ENCODE peak calls at places on chromosome 13, in five cellular contexts. Y is HFF-Myc, J is A549, W is stomach, Q is cardiac muscle cell. U is an unnamed sample.

GRCh38 chr13:106919638-106920037 is 351.7 kb upstream of the ARGLU1 start:
- DNase-seq in Y (no peak), J (no peak), W (no peak), Q (peak), U (no peak)

GRCh38 chr13:60230593-60230992 is 66.9 kb upstream of the DIAPH3 start:
- DNase-seq in Y (no peak), J (no peak), W (no peak), Q (peak), U (no peak)

GRCh38 chr13:21371011-21371410 is 88.1 kb downstream of the ZDHHC20 start:
- DNase-seq in Y (no peak), J (no peak), W (no peak), Q (peak), U (no peak)

GRCh38 chr13:41117859-41118258 is 14.7 kb downstream of the KBTBD6 start:
- DNase-seq in Y (no peak), J (no peak), W (no peak), Q (no peak), U (no peak)

GRCh38 chr13:41361501-41361900 is 50.4 kb downstream of the NAA16 start:
- DNase-seq in Y (no peak), J (no peak), W (no peak), Q (no peak), U (no peak)

GRCh38 chr13:103960011-103960410 is 893.8 kb upstream of the SLC10A2 start:
- DNase-seq in Y (no peak), J (no peak), W (no peak), Q (no peak), U (no peak)

GRCh38 chr13:93751117-93751516 is 524.5 kb downstream of the GPC6 start:
- DNase-seq in Y (no peak), J (no peak), W (no peak), Q (no peak), U (no peak)

GRCh38 chr13:97141564-97142005 is 80.5 kb upstream of the MBNL2 start:
- DNase-seq in Y (peak), J (peak), W (peak), Q (peak), U (peak)

GRCh38 chr13:20534038-20534608 is 8.5 kb upstream of the CRYL1 start:
- DNase-seq in Y (no peak), J (no peak), W (no peak), Q (no peak), U (no peak)

GRCh38 chr13:51981355-51981754 is 29.9 kb downstream of the ATP7B start:
- DNase-seq in Y (no peak), J (no peak), W (no peak), Q (peak), U (no peak)

GRCh38 chr13:94308808-94309207 is 170.7 kb downstream of the DCT start:
- DNase-seq in Y (no peak), J (no peak), W (no peak), Q (no peak), U (no peak)

GRCh38 chr13:84844473-84844872 is 954.7 kb downstream of the SLITRK6 start:
- DNase-seq in Y (no peak), J (peak), W (no peak), Q (peak), U (no peak)

GRCh38 chr13:20826301-20826700 is 52.5 kb upstream of the EEF1AKMT1 start:
- DNase-seq in Y (no peak), J (no peak), W (no peak), Q (no peak), U (no peak)

GRCh38 chr13:25276748-25277147 is 10.5 kb downstream of the MTMR6 start:
- DNase-seq in Y (no peak), J (no peak), W (no peak), Q (no peak), U (no peak)

GRCh38 chr13:64688893-64689677 is 2541.1 kb downstream of the PCDH9 start:
- DNase-seq in Y (no peak), J (peak), W (no peak), Q (no peak), U (peak)

GRCh38 chr13:52454459-52454824 is 836 bp upstream of the CKAP2 start:
- DNase-seq in Y (no peak), J (peak), W (no peak), Q (no peak), U (no peak)

GRCh38 chr13:98972627-98973026 is 5.2 kb downstream of the DOCK9 start:
- DNase-seq in Y (peak), J (no peak), W (no peak), Q (peak), U (peak)

GRCh38 chr13:106163426-106163825 is 372.0 kb downstream of the EFNB2 start:
- DNase-seq in Y (no peak), J (no peak), W (no peak), Q (no peak), U (no peak)

GRCh38 chr13:109012115-109012514 is 382.7 kb downstream of the MYO16 start:
- DNase-seq in Y (no peak), J (no peak), W (no peak), Q (no peak), U (no peak)

GRCh38 chr13:51644649-51645048 is 60.4 kb downstream of the WDFY2 start:
- DNase-seq in Y (no peak), J (peak), W (no peak), Q (peak), U (no peak)

GRCh38 chr13:41418027-41418426 is 39.3 kb upstream of the RGCC start:
- DNase-seq in Y (peak), J (no peak), W (no peak), Q (peak), U (peak)

GRCh38 chr13:94427313-94427712 is 52.2 kb downstream of the DCT start:
- DNase-seq in Y (no peak), J (no peak), W (no peak), Q (no peak), U (no peak)

GRCh38 chr13:111911754-111912452 is 155.0 kb upstream of the SOX1 start:
- DNase-seq in Y (no peak), J (no peak), W (no peak), Q (no peak), U (no peak)

GRCh38 chr13:98657506-98658085 is 80.7 kb upstream of the STK24 start:
- DNase-seq in Y (peak), J (no peak), W (no peak), Q (no peak), U (no peak)

GRCh38 chr13:71285700-71286099 is 581.3 kb downstream of the DACH1 start:
- DNase-seq in Y (no peak), J (no peak), W (no peak), Q (peak), U (no peak)

GRCh38 chr13:27770809-27771208 is 21.5 kb upstream of the GSX1 start:
- DNase-seq in Y (peak), J (peak), W (no peak), Q (peak), U (no peak)

GRCh38 chr13:26679945-26680516 is 80.6 kb downstream of the GPR12 start:
- DNase-seq in Y (no peak), J (no peak), W (no peak), Q (no peak), U (no peak)

GRCh38 chr13:90950134-90950533 is 397.4 kb upstream of the MIR17HG start:
- DNase-seq in Y (no peak), J (peak), W (no peak), Q (no peak), U (no peak)

DNA sequence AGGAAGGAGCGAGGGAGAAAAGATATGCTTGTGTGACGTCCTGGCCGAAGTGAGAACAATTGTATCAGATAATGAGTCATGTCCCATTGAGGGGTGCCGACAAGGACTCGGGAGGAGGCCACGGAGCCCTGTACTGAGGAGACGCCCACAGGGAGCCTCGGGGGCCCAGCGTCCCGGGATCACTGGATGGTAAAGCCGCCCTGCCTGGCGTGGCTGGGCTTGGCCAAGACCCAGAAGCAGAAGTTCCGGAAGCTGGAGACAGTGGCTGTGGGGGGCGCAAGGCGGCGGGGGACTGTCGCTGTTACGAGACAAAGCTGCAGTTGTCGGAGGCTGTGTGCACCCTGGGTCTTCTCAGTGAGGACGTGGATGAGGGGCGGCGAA is 54.2 kb downstream of the MCF2L start:
- DNase-seq in Y (no peak), J (no peak), W (no peak), Q (peak), U (no peak)
- H3K4me3 ChIP-seq in Y (no peak), J (no peak), W (no peak), Q (no peak), U (no peak)

GRCh38 chr13:44436589-44437337 is 63.1 kb downstream of the SERP2 start:
- DNase-seq in Y (peak), J (peak), W (peak), Q (peak), U (peak)
- TF ChIP-seq CTCF in Y (no peak), J (no peak), W (no peak), Q (no peak), U (no peak)

DNA sequence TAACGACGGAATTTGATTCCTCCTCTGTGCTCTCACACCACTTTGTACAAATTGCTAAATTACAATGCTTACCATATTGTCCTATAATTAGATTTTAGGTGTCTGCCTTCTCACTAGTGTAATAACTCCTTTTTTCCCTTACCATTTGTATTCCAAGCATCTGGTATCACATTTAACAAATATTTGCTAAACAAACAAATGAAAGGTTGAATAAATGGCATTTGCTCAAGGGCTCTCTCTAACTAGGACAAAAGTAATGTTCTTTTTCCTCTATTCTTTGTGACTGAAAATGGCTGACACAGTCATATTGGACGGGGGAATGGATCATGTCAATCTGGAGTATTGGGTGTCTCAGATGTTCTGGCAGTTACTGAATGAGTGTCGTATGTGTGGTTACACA is 99.7 kb downstream of the ENOX1 start:
- DNase-seq in Y (no peak), J (no peak), W (no peak), Q (no peak), U (no peak)
- H3K4me3 ChIP-seq in Y (no peak), J (no peak), W (no peak), Q (no peak), U (no peak)

GRCh38 chr13:113974304-113975281 is 717 bp upstream of the C13orf46 start:
- DNase-seq in Y (no peak), J (no peak), W (no peak), Q (no peak), U (no peak)
- TF ChIP-seq CTCF in Y (no peak), J (no peak), W (no peak), Q (no peak), U (no peak)

GRCh38 chr13:48602296-48603040 is 51.3 kb upstream of the CYSLTR2 start:
- DNase-seq in Y (no peak), J (no peak), W (no peak), Q (no peak), U (no peak)
- H3K4me3 ChIP-seq in Y (no peak), J (no peak), W (no peak), Q (no peak), U (no peak)

GRCh38 chr13:110576736-110577476 is 15.4 kb upstream of the RAB20 start:
- DNase-seq in Y (no peak), J (no peak), W (peak), Q (no peak), U (no peak)

GRCh38 chr13:110580800-110581199 is 19.3 kb upstream of the RAB20 start:
- DNase-seq in Y (no peak), J (no peak), W (no peak), Q (peak), U (no peak)

GRCh38 chr13:110583178-110583865 is 21.8 kb upstream of the RAB20 start:
- DNase-seq in Y (no peak), J (no peak), W (no peak), Q (no peak), U (no peak)

GRCh38 chr13:110582421-110582954 is 21.0 kb upstream of the RAB20 start:
- DNase-seq in Y (no peak), J (no peak), W (no peak), Q (no peak), U (no peak)

DNA sequence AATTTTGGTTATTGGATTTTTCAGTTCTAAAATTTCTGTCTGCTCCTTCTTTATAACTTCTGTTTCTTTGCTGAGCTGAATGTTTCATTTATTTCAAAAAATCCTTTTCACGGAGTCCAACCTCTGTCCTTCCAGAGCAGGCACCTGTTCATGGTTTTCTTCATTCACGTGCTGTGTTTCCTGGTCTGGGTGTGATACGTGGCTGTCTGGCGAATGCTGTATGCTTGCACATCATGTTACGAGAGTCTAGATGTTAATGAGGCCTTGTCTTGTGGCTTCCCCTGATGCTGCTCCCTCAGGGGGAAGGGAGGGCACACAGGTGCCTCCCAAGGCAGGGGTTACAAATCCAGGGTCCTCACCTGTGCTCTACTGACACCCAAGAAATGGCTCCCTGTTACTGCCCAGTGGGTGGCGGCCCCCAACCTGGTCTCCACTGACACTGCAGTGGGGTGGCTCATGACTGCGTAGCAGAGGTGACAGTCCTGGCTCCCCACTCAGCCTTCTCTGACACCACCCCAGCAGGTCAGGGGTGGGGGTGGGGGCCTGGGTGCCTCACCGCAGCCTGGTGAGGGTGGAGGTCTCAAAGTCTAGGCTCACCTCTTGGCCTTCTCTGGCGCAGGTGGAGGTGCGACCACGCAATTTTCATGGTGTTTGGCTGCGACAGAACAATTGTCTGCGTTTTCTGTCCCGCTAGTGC is 20.1 kb upstream of the RAB20 start:
- DNase-seq in Y (no peak), J (no peak), W (no peak), Q (no peak), U (no peak)
- TF ChIP-seq CTCF in Y (no peak), J (no peak), W (no peak), Q (no peak), U (no peak)

DNA sequence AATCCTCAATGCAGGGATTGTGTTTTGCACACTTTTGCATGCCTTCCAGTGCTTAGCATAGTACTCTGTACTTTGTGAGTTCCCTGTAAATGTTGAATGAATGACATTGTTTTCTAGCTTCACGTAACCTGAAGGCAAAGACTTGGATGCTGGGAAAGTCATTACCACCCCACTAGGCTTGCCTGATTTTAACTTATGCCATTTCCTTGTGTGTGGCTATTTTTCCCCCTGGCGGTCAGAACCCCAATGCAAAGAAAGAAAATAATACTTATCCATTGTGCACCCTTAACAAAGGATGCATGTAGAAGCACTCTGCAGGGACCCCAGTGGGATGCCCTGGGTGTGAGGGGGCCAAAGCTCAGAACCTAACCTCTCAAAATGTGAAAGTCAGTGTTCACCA is 1.2 kb upstream of the ENOX1 start:
- DNase-seq in Y (no peak), J (peak), W (no peak), Q (peak), U (no peak)
- H3K4me3 ChIP-seq in Y (peak), J (peak), W (no peak), Q (no peak), U (peak)

U was measured in AG04449.